ENCODE peak calls at places on chromosomes 16 and 17, in eight cellular contexts. W is stimulated activated CD4-positive, alpha-beta T cell treated with anti-CD3 and anti-CD28 coated beads, Interleukin-4, amount 100 ng/mL, for 48 hours; O is naive thymus-derived CD4-positive, alpha-beta T cell; J is GM23248; S is G401; K is amniotic stem cell; E is natural killer cell treated with Interleukin-12 subunit alpha and Interleukin-12 subunit beta and Interleukin-15 and Interleukin-18, amount 100 ng/mL, for 72 hours; P is EL. Q is an unnamed sample.

GRCh38 chr17:11140501-11140900 is 100.5 kb upstream of the SHISA6 start:
- DNase-seq in W (no peak), O (no peak), J (no peak), S (no peak), K (no peak), E (no peak), P (no peak), Q (no peak)

GRCh38 chr16:72291121-72291520 is 119.2 kb upstream of the PMFBP1 start:
- DNase-seq in W (no peak), O (no peak), J (peak; percentile 54), S (no peak), K (no peak), E (no peak), P (peak; percentile 88), Q (no peak)

GRCh38 chr16:2173916-2174315 is 18.3 kb downstream of the TRAF7 start:
- DNase-seq in W (no peak), O (no peak), J (no peak), S (no peak), K (no peak), E (no peak), P (no peak), Q (no peak)

GRCh38 chr16:89706446-89707260 is 5.1 kb upstream of the SPATA2L start:
- DNase-seq in W (no peak), O (no peak), J (no peak), S (no peak), K (no peak), E (no peak), P (no peak), Q (no peak)

GRCh38 chr16:81181013-81181720 is 57.3 kb upstream of the BCO1 start:
- DNase-seq in W (no peak), O (no peak), J (peak; percentile 99), S (peak; percentile 68), K (peak; percentile 92), E (no peak), P (peak; percentile 99), Q (no peak)

GRCh38 chr17:81405382-81406005 is 10.2 kb downstream of the BAHCC1 start:
- DNase-seq in W (no peak), O (no peak), J (peak; percentile 64), S (no peak), K (no peak), E (no peak), P (no peak), Q (no peak)

GRCh38 chr17:6241381-6241780 is 171.2 kb downstream of the WSCD1 start:
- DNase-seq in W (no peak), O (no peak), J (no peak), S (no peak), K (no peak), E (no peak), P (no peak), Q (no peak)

GRCh38 chr17:52724578-52724977 is 566.1 kb upstream of the CA10 start:
- DNase-seq in W (no peak), O (no peak), J (no peak), S (no peak), K (no peak), E (no peak), P (no peak), Q (no peak)

GRCh38 chr16:86768999-86769398 is 190.7 kb downstream of the FOXL1 start:
- DNase-seq in W (no peak), O (no peak), J (no peak), S (no peak), K (no peak), E (no peak), P (peak; percentile 25), Q (no peak)

GRCh38 chr17:1231456-1231855 is 38.8 kb upstream of the BHLHA9 start:
- DNase-seq in W (no peak), O (no peak), J (peak; percentile 87), S (no peak), K (no peak), E (no peak), P (no peak), Q (no peak)

GRCh38 chr17:2094891-2095535 is 40.1 kb downstream of the HIC1 start:
- DNase-seq in W (no peak), O (no peak), J (peak; percentile 77), S (peak; percentile 87), K (no peak), E (no peak), P (no peak), Q (peak; percentile 58)

GRCh38 chr17:8965394-8966168 is at the start of gene PIK3R5:
- DNase-seq in W (peak; percentile 80), O (peak; percentile 81), J (no peak), S (no peak), K (no peak), E (peak; percentile 75), P (no peak), Q (peak; percentile 44)

GRCh38 chr16:4410335-4411075 is 5.9 kb downstream of the CORO7 start:
- DNase-seq in W (no peak), O (no peak), J (peak; percentile 23), S (no peak), K (peak; percentile 59), E (no peak), P (peak; percentile 90), Q (peak; percentile 64)

GRCh38 chr16:20111143-20111542 is 37.5 kb upstream of the GPR139 start:
- DNase-seq in W (no peak), O (no peak), J (no peak), S (no peak), K (no peak), E (no peak), P (no peak), Q (no peak)

GRCh38 chr17:43389022-43389947 is 9.5 kb upstream of the ARL4D start:
- DNase-seq in W (peak; percentile 68), O (peak; percentile 75), J (peak; percentile 94), S (peak; percentile 89), K (peak; percentile 66), E (peak; percentile 83), P (peak; percentile 82), Q (no peak)

GRCh38 chr16:1054660-1055556 is 17.6 kb upstream of the SSTR5 start:
- DNase-seq in W (peak; percentile 32), O (peak; percentile 41), J (peak; percentile 80), S (peak; percentile 44), K (no peak), E (no peak), P (peak; percentile 38), Q (peak; percentile 92)